ENCODE peak calls at places on chromosome 19, in five cellular contexts. One of them, this sample, is unnamed.

GRCh38 chr19:11453468-11454341 is 18.3 kb downstream of the PRKCSH start:
- DNase-seq in GM12865: peak
- DNase-seq in Panc1: no peak
- DNase-seq in AG04450: no peak
- DNase-seq in neural progenitor cell: peak
- DNase-seq in this sample: no peak

GRCh38 chr19:9640956-9641355 is 19.9 kb upstream of the ZNF561 start:
- DNase-seq in GM12865: no peak
- DNase-seq in Panc1: no peak
- DNase-seq in AG04450: no peak
- DNase-seq in neural progenitor cell: no peak
- DNase-seq in this sample: no peak

GRCh38 chr19:14565298-14565679 is 6.6 kb downstream of the NDUFB7 start:
- DNase-seq in GM12865: no peak
- DNase-seq in Panc1: no peak
- DNase-seq in AG04450: no peak
- DNase-seq in neural progenitor cell: no peak
- DNase-seq in this sample: no peak

GRCh38 chr19:51809787-51810186 is 14.8 kb downstream of the FPR3 start:
- DNase-seq in GM12865: no peak
- DNase-seq in Panc1: no peak
- DNase-seq in AG04450: no peak
- DNase-seq in neural progenitor cell: no peak
- DNase-seq in this sample: no peak

GRCh38 chr19:29967623-29968022 is 25.6 kb downstream of the URI1 start:
- DNase-seq in GM12865: no peak
- DNase-seq in Panc1: no peak
- DNase-seq in AG04450: no peak
- DNase-seq in neural progenitor cell: no peak
- DNase-seq in this sample: peak

GRCh38 chr19:16113727-16114126 is 2.0 kb downstream of the RAB8A start:
- DNase-seq in GM12865: peak
- DNase-seq in Panc1: no peak
- DNase-seq in AG04450: no peak
- DNase-seq in neural progenitor cell: no peak
- DNase-seq in this sample: no peak

GRCh38 chr19:39078436-39079200 is 5.5 kb upstream of the ACP7 start:
- DNase-seq in GM12865: no peak
- DNase-seq in Panc1: peak
- DNase-seq in AG04450: peak
- DNase-seq in neural progenitor cell: no peak
- DNase-seq in this sample: peak

GRCh38 chr19:38845374-38846024 is 4.3 kb downstream of the HNRNPL start:
- DNase-seq in GM12865: no peak
- DNase-seq in Panc1: no peak
- DNase-seq in AG04450: no peak
- DNase-seq in neural progenitor cell: no peak
- DNase-seq in this sample: no peak

GRCh38 chr19:16919496-16919895 is 30.7 kb downstream of the F2RL3 start:
- DNase-seq in GM12865: no peak
- DNase-seq in Panc1: no peak
- DNase-seq in AG04450: no peak
- DNase-seq in neural progenitor cell: no peak
- DNase-seq in this sample: no peak

GRCh38 chr19:3465552-3465951 is 14.8 kb downstream of the SMIM24 start:
- DNase-seq in GM12865: no peak
- DNase-seq in Panc1: no peak
- DNase-seq in AG04450: no peak
- DNase-seq in neural progenitor cell: no peak
- DNase-seq in this sample: no peak

GRCh38 chr19:11868188-11868587 is 19.4 kb upstream of the ZNF69 start:
- DNase-seq in GM12865: no peak
- DNase-seq in Panc1: no peak
- DNase-seq in AG04450: no peak
- DNase-seq in neural progenitor cell: no peak
- DNase-seq in this sample: no peak

GRCh38 chr19:35013047-35013819 is 13.1 kb downstream of the GRAMD1A start:
- DNase-seq in GM12865: peak
- DNase-seq in Panc1: peak
- DNase-seq in AG04450: no peak
- DNase-seq in neural progenitor cell: peak
- DNase-seq in this sample: peak

GRCh38 chr19:55034751-55035150 is 3.3 kb downstream of the GP6 start:
- DNase-seq in GM12865: no peak
- DNase-seq in Panc1: no peak
- DNase-seq in AG04450: no peak
- DNase-seq in neural progenitor cell: no peak
- DNase-seq in this sample: no peak

GRCh38 chr19:56834564-56835375 is 5.8 kb downstream of the PEG3 start:
- DNase-seq in GM12865: no peak
- DNase-seq in Panc1: no peak
- DNase-seq in AG04450: no peak
- DNase-seq in neural progenitor cell: no peak
- DNase-seq in this sample: no peak

GRCh38 chr19:12628040-12629022 is 17.6 kb downstream of the ZNF791 start:
- DNase-seq in GM12865: peak
- DNase-seq in Panc1: no peak
- DNase-seq in AG04450: no peak
- DNase-seq in neural progenitor cell: no peak
- DNase-seq in this sample: peak

GRCh38 chr19:15280915-15281683 is 48.9 kb upstream of the EPHX3 start:
- DNase-seq in GM12865: no peak
- DNase-seq in Panc1: no peak
- DNase-seq in AG04450: peak
- DNase-seq in neural progenitor cell: peak
- DNase-seq in this sample: peak

GRCh38 chr19:46404039-46404883 is 9.1 kb downstream of the CCDC8 start:
- DNase-seq in GM12865: no peak
- DNase-seq in Panc1: no peak
- DNase-seq in AG04450: no peak
- DNase-seq in neural progenitor cell: peak
- DNase-seq in this sample: peak

GRCh38 chr19:19750842-19751790 is 18.2 kb upstream of the ZNF14 start:
- DNase-seq in GM12865: no peak
- DNase-seq in Panc1: no peak
- DNase-seq in AG04450: no peak
- DNase-seq in neural progenitor cell: no peak
- DNase-seq in this sample: no peak

GRCh38 chr19:55251296-55252081 is 7.3 kb downstream of the PPP6R1 start:
- DNase-seq in GM12865: peak
- DNase-seq in Panc1: no peak
- DNase-seq in AG04450: no peak
- DNase-seq in neural progenitor cell: no peak
- DNase-seq in this sample: peak

GRCh38 chr19:47598407-47599349 is 10.3 kb upstream of the BICRA start:
- DNase-seq in GM12865: peak
- DNase-seq in Panc1: peak
- DNase-seq in AG04450: peak
- DNase-seq in neural progenitor cell: peak
- DNase-seq in this sample: peak

GRCh38 chr19:11168568-11168967 is 13.0 kb upstream of the SPC24 start:
- DNase-seq in GM12865: peak
- DNase-seq in Panc1: peak
- DNase-seq in AG04450: peak
- DNase-seq in neural progenitor cell: no peak
- DNase-seq in this sample: peak

GRCh38 chr19:16714702-16715294 is 4.8 kb upstream of the NWD1 start:
- DNase-seq in GM12865: peak
- DNase-seq in Panc1: peak
- DNase-seq in AG04450: no peak
- DNase-seq in neural progenitor cell: peak
- DNase-seq in this sample: peak

GRCh38 chr19:41792513-41793413 is 3.6 kb upstream of the CEACAM3 start:
- DNase-seq in GM12865: peak
- DNase-seq in Panc1: no peak
- DNase-seq in AG04450: no peak
- DNase-seq in neural progenitor cell: peak
- DNase-seq in this sample: peak

GRCh38 chr19:41303941-41304340 is 6.0 kb upstream of the CCDC97 start:
- DNase-seq in GM12865: no peak
- DNase-seq in Panc1: no peak
- DNase-seq in AG04450: no peak
- DNase-seq in neural progenitor cell: no peak
- DNase-seq in this sample: no peak

GRCh38 chr19:30423481-30423880 is 51.3 kb downstream of the ZNF536 start:
- DNase-seq in GM12865: no peak
- DNase-seq in Panc1: no peak
- DNase-seq in AG04450: no peak
- DNase-seq in neural progenitor cell: no peak
- DNase-seq in this sample: no peak

GRCh38 chr19:11699931-11700794 is 38.6 kb downstream of the ZNF823 start:
- DNase-seq in GM12865: peak
- DNase-seq in Panc1: peak
- DNase-seq in AG04450: peak
- DNase-seq in neural progenitor cell: peak
- DNase-seq in this sample: peak

GRCh38 chr19:16208847-16209246 is 11.1 kb downstream of the AP1M1 start:
- DNase-seq in GM12865: no peak
- DNase-seq in Panc1: no peak
- DNase-seq in AG04450: no peak
- DNase-seq in neural progenitor cell: no peak
- DNase-seq in this sample: no peak

GRCh38 chr19:40614595-40615411 is 13.6 kb downstream of the LTBP4 start:
- DNase-seq in GM12865: peak
- DNase-seq in Panc1: no peak
- DNase-seq in AG04450: peak
- DNase-seq in neural progenitor cell: peak
- DNase-seq in this sample: peak

GRCh38 chr19:45767881-45768643 is 990 bp downstream of the SIX5 start:
- DNase-seq in GM12865: peak
- DNase-seq in Panc1: no peak
- DNase-seq in AG04450: no peak
- DNase-seq in neural progenitor cell: peak
- DNase-seq in this sample: peak

GRCh38 chr19:33668968-33669367 is 47.2 kb downstream of the CHST8 start:
- DNase-seq in GM12865: no peak
- DNase-seq in Panc1: no peak
- DNase-seq in AG04450: no peak
- DNase-seq in neural progenitor cell: no peak
- DNase-seq in this sample: no peak

GRCh38 chr19:16367269-16367683 is 42.6 kb downstream of the KLF2 start:
- DNase-seq in GM12865: peak
- DNase-seq in Panc1: no peak
- DNase-seq in AG04450: no peak
- DNase-seq in neural progenitor cell: no peak
- DNase-seq in this sample: no peak

GRCh38 chr19:35194022-35194984 is 34.2 kb downstream of the FAM187B start:
- DNase-seq in GM12865: no peak
- DNase-seq in Panc1: no peak
- DNase-seq in AG04450: no peak
- DNase-seq in neural progenitor cell: no peak
- DNase-seq in this sample: no peak

DNA sequence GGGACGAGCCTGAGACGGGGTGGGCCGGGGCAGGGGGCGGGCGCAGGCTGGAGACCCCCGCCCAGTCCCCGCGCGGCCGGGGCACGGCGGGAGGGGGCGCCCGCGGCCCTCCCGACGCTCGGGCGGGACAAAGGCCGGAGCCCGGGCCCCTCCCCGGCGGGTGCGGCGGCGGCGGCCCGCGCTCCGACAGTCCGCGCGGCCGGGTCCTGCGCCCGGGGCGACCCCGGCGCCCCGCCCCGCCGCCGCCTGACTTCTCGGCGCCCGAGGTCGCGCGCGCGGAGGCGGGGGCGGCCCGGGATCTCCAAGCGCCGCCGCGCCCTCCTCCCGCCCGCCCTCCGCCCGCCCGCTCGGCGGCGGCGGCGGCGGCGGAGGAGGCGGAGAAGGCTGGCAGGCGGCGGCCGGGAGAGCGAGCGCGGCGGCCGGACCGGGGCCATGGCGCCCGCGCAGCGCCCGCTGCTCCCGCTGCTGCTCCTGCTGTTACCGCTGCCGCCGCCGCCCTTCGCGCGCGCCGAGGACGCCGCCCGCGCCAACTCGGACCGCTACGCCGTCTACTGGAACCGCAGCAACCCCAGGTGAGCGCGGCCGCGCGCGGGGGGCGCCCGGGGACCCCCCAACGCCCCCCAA is at the start of gene EFNA2:
- DNase-seq in GM12865: no peak
- DNase-seq in Panc1: no peak
- DNase-seq in AG04450: no peak
- DNase-seq in neural progenitor cell: peak
- DNase-seq in this sample: no peak
- H3K4me3 ChIP-seq in GM12865: no peak
- H3K4me3 ChIP-seq in Panc1: peak
- H3K4me3 ChIP-seq in AG04450: no peak
- H3K4me3 ChIP-seq in neural progenitor cell: peak
- H3K4me3 ChIP-seq in this sample: no peak

GRCh38 chr19:49453757-49454248 is 778 bp downstream of the ALDH16A1 start:
- DNase-seq in GM12865: peak
- DNase-seq in Panc1: no peak
- DNase-seq in AG04450: no peak
- DNase-seq in neural progenitor cell: no peak
- DNase-seq in this sample: no peak
- TF ChIP-seq CTCF in GM12865: no peak
- TF ChIP-seq CTCF in Panc1: no peak
- TF ChIP-seq CTCF in AG04450: no peak
- TF ChIP-seq CTCF in neural progenitor cell: no peak
- TF ChIP-seq CTCF in this sample: no peak

GRCh38 chr19:1324249-1324791 is 38.6 kb downstream of the EFNA2 start:
- DNase-seq in GM12865: no peak
- DNase-seq in Panc1: no peak
- DNase-seq in AG04450: no peak
- DNase-seq in neural progenitor cell: no peak
- DNase-seq in this sample: no peak

GRCh38 chr19:1322198-1322981 is 36.7 kb downstream of the EFNA2 start:
- DNase-seq in GM12865: no peak
- DNase-seq in Panc1: no peak
- DNase-seq in AG04450: no peak
- DNase-seq in neural progenitor cell: no peak
- DNase-seq in this sample: no peak

GRCh38 chr19:1327125-1327524 is 41.5 kb downstream of the EFNA2 start:
- DNase-seq in GM12865: no peak
- DNase-seq in Panc1: no peak
- DNase-seq in AG04450: no peak
- DNase-seq in neural progenitor cell: no peak
- DNase-seq in this sample: no peak

GRCh38 chr19:1324792-1325567 is 39.3 kb downstream of the EFNA2 start:
- DNase-seq in GM12865: no peak
- DNase-seq in Panc1: no peak
- DNase-seq in AG04450: peak
- DNase-seq in neural progenitor cell: no peak
- DNase-seq in this sample: peak

GRCh38 chr19:1325568-1326294 is 40.1 kb downstream of the EFNA2 start:
- DNase-seq in GM12865: no peak
- DNase-seq in Panc1: no peak
- DNase-seq in AG04450: no peak
- DNase-seq in neural progenitor cell: no peak
- DNase-seq in this sample: no peak
- H3K4me3 ChIP-seq in GM12865: no peak
- H3K4me3 ChIP-seq in Panc1: peak
- H3K4me3 ChIP-seq in AG04450: peak
- H3K4me3 ChIP-seq in neural progenitor cell: no peak
- H3K4me3 ChIP-seq in this sample: peak

GRCh38 chr19:58227964-58228583 is 640 bp upstream of the ZNF544 start:
- DNase-seq in GM12865: peak
- DNase-seq in Panc1: no peak
- DNase-seq in AG04450: no peak
- DNase-seq in neural progenitor cell: peak
- DNase-seq in this sample: no peak

GRCh38 chr19:58229255-58229639 is 533 bp downstream of the ZNF544 start:
- DNase-seq in GM12865: peak
- DNase-seq in Panc1: no peak
- DNase-seq in AG04450: no peak
- DNase-seq in neural progenitor cell: peak
- DNase-seq in this sample: peak

GRCh38 chr19:58228584-58229254 is at the start of gene ZNF544:
- DNase-seq in GM12865: peak
- DNase-seq in Panc1: no peak
- DNase-seq in AG04450: peak
- DNase-seq in neural progenitor cell: peak
- DNase-seq in this sample: peak
- TF ChIP-seq CTCF in GM12865: no peak
- TF ChIP-seq CTCF in Panc1: no peak
- TF ChIP-seq CTCF in AG04450: peak
- TF ChIP-seq CTCF in neural progenitor cell: peak
- TF ChIP-seq CTCF in this sample: peak

This sample was measured in cardiac fibroblast.